ENCODE peak calls at places on chromosomes 7 and 10, in nine cellular contexts. I, Z, Y, F, O, A, T, P and C are unnamed samples. For H3K36me3, the result is how much of the 10 kb centered on the place peaks cover.

GRCh38 chr7:30812676-30813075 is 41.5 kb downstream of the MINDY4 start:
- DNase-seq in O (no peak), A (no peak), I (no peak), F (no peak), Y (no peak), Z (no peak), T (peak), P (no peak), C (no peak)

GRCh38 chr10:60096761-60097513 is 190.6 kb upstream of the CCDC6 start:
- DNase-seq in I (peak), P (no peak), T (no peak), O (no peak), Y (no peak), F (no peak), A (no peak), Z (peak), C (no peak)

GRCh38 chr7:118771672-118772071 is 547.2 kb downstream of the ANKRD7 start:
- DNase-seq in I (no peak), Y (no peak), Z (no peak), P (no peak), T (no peak), F (no peak), O (no peak), A (peak), C (no peak)

GRCh38 chr7:46024263-46024916 is 103.3 kb upstream of the IGFBP3 start:
- DNase-seq in I (no peak), T (no peak), F (no peak), A (no peak), O (no peak), Z (no peak), Y (no peak), P (no peak), C (no peak)

GRCh38 chr7:100894860-100895700 is 608 bp downstream of the ACHE start:
- DNase-seq in Z (no peak), O (no peak), F (peak), T (peak), Y (no peak), I (peak), A (peak), P (peak), C (peak)

GRCh38 chr10:77296534-77297369 is 340.9 kb downstream of the KCNMA1 start:
- DNase-seq in T (no peak), F (no peak), Y (no peak), P (no peak), I (no peak), Z (no peak), A (peak), O (no peak), C (peak)

GRCh38 chr10:20991526-20991925 is 94.4 kb upstream of the NEBL start:
- DNase-seq in T (no peak), Y (no peak), P (no peak), A (no peak), O (no peak), I (no peak), Z (no peak), F (no peak), C (no peak)

GRCh38 chr10:92239600-92240288 is 51.1 kb downstream of the CPEB3 start:
- DNase-seq in F (peak), O (no peak), Y (no peak), Z (peak), A (peak), I (peak), T (peak), P (peak), C (peak)

GRCh38 chr7:143373255-143373794 is 7.8 kb upstream of the ZYX start:
- DNase-seq in T (no peak), P (no peak), O (no peak), Z (no peak), Y (no peak), A (no peak), F (no peak), I (no peak), C (peak)

GRCh38 chr7:92682324-92682723 is 92.1 kb upstream of the FAM133B start:
- DNase-seq in Z (no peak), A (no peak), I (no peak), T (no peak), O (no peak), P (peak), F (no peak), Y (no peak), C (no peak)

GRCh38 chr10:24215193-24215592 is 6.3 kb downstream of the KIAA1217 start:
- DNase-seq in F (no peak), O (no peak), Z (no peak), P (peak), A (no peak), T (peak), I (peak), Y (no peak), C (no peak)

GRCh38 chr7:54705436-54705835 is 53.6 kb downstream of the SEC61G start:
- DNase-seq in Y (no peak), Z (no peak), I (no peak), A (no peak), O (no peak), P (no peak), T (no peak), F (no peak), C (no peak)

GRCh38 chr7:45980181-45980905 is 59.3 kb upstream of the IGFBP3 start:
- DNase-seq in F (no peak), A (no peak), O (no peak), Y (no peak), T (peak), P (no peak), Z (no peak), I (no peak), C (no peak)

GRCh38 chr7:43691611-43692010 is 37.7 kb downstream of the COA1 start:
- DNase-seq in I (no peak), A (no peak), Z (no peak), F (no peak), O (no peak), T (no peak), P (no peak), Y (no peak), C (no peak)

GRCh38 chr7:143493755-143494154 is 16.1 kb downstream of the TAS2R41 start:
- DNase-seq in Z (no peak), A (no peak), P (no peak), O (no peak), Y (no peak), I (no peak), T (no peak), F (no peak), C (no peak)

GRCh38 chr10:46992794-46993552 is 81.7 kb downstream of the PTPN20 start:
- DNase-seq in Z (peak), O (no peak), Y (no peak), A (peak), F (peak), P (peak), T (peak), I (no peak), C (peak)

GRCh38 chr7:116834815-116835533 is 27.4 kb upstream of the CAPZA2 start:
- DNase-seq in I (peak), T (peak), O (no peak), P (peak), Z (no peak), F (no peak), A (no peak), Y (no peak), C (no peak)

GRCh38 chr10:92074126-92074887 is 150.7 kb downstream of the BTAF1 start:
- DNase-seq in T (no peak), P (no peak), Y (no peak), I (no peak), A (no peak), F (no peak), Z (no peak), O (no peak), C (no peak)

GRCh38 chr10:103720328-103720963 is 134.9 kb downstream of the SH3PXD2A start:
- DNase-seq in I (no peak), F (no peak), P (no peak), O (no peak), T (no peak), Z (no peak), Y (no peak), A (no peak), C (peak)

GRCh38 chr7:74020396-74020795 is 7.6 kb upstream of the ELN start:
- DNase-seq in O (no peak), T (no peak), Z (no peak), P (no peak), Y (no peak), I (no peak), F (no peak), A (no peak), C (no peak)

GRCh38 chr10:118870467-118871243 is 115.9 kb upstream of the CACUL1 start:
- DNase-seq in P (no peak), I (no peak), F (no peak), T (no peak), Z (no peak), Y (no peak), O (no peak), A (peak), C (no peak)

GRCh38 chr10:110486680-110487410 is 10.9 kb upstream of the DUSP5 start:
- DNase-seq in F (no peak), Y (no peak), P (no peak), A (no peak), T (no peak), O (no peak), Z (no peak), I (no peak), C (no peak)

GRCh38 chr7:104327963-104328307 is 468 bp upstream of the LHFPL3 start:
- DNase-seq in I (no peak), T (no peak), Z (no peak), F (no peak), A (peak), Y (no peak), O (no peak), P (no peak), C (no peak)

GRCh38 chr10:116472874-116473273 is 45.2 kb downstream of the PNLIPRP3 start:
- DNase-seq in F (no peak), Z (no peak), A (no peak), P (no peak), I (no peak), Y (no peak), O (no peak), T (no peak), C (no peak)

GRCh38 chr7:72098812-72099211 is 313.3 kb downstream of the CALN1 start:
- DNase-seq in Y (no peak), P (no peak), O (no peak), F (peak), Z (no peak), T (no peak), A (no peak), I (no peak), C (no peak)

GRCh38 chr7:89029864-89030263 is 234.3 kb upstream of the TEX47 start:
- DNase-seq in T (no peak), O (no peak), P (no peak), I (no peak), Z (peak), F (no peak), A (no peak), Y (no peak), C (no peak)

GRCh38 chr10:68105820-68106219 is 3.5 kb upstream of the MYPN start:
- DNase-seq in O (no peak), P (no peak), A (no peak), T (no peak), F (no peak), Y (no peak), Z (no peak), I (no peak), C (no peak)

GRCh38 chr7:131015131-131015954 is 281.3 kb upstream of the KLF14 start:
- DNase-seq in P (no peak), Y (no peak), A (no peak), F (no peak), T (no peak), Z (no peak), O (no peak), I (no peak), C (no peak)

GRCh38 chr10:64486149-64486548 is 964.9 kb downstream of the REEP3 start:
- DNase-seq in A (no peak), Z (no peak), F (no peak), I (no peak), Y (no peak), P (no peak), O (no peak), T (no peak), C (no peak)

DNA sequence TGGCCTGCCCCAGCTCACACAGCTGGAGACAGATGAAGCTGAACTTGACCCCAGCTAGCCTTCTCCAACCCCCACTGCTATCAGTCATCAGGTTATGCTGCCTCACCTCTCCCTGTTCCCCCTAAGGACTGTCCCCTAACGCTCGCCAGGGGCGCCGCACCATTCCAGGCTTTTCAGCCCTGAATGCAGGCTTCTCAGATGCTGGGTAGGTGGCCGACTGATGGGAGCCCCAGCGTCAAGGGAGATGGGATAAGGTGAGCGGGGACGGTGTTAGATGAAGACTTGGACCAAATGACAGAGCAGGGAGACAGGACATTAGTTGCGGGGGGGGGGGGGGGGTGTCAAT is 15.8 kb upstream of the OPALIN start:
- DNase-seq in P (no peak), Z (no peak), I (no peak), F (no peak), O (no peak), Y (no peak), A (peak), T (no peak), C (no peak)
- H3K4me3 ChIP-seq in P (no peak), Z (peak), I (peak), F (no peak), O (peak), Y (peak), A (peak), T (peak), C (peak)

GRCh38 chr10:122236690-122237306 is 34.3 kb upstream of the BTBD16 start:
- DNase-seq in I (no peak), Y (no peak), F (no peak), Z (no peak), A (no peak), O (no peak), T (no peak), P (no peak), C (no peak)

GRCh38 chr10:122234416-122234815 is 36.7 kb upstream of the BTBD16 start:
- DNase-seq in T (no peak), A (no peak), I (no peak), O (no peak), P (no peak), Z (no peak), F (no peak), Y (no peak), C (no peak)

GRCh38 chr10:122240401-122240800 is 30.7 kb upstream of the BTBD16 start:
- DNase-seq in I (no peak), Y (no peak), A (no peak), Z (no peak), F (no peak), P (no peak), T (no peak), O (no peak), C (no peak)

GRCh38 chr10:122239578-122240257 is 31.4 kb upstream of the BTBD16 start:
- DNase-seq in F (no peak), O (no peak), Y (no peak), I (no peak), A (peak), P (no peak), Z (no peak), T (no peak), C (no peak)

GRCh38 chr10:122237326-122237725 is 33.8 kb upstream of the BTBD16 start:
- DNase-seq in Z (no peak), O (no peak), F (no peak), A (no peak), P (peak), T (no peak), I (peak), Y (no peak), C (no peak)
- H3K36me3 ChIP-seq in Z (under half), O (under half), F (half or more), A (under half), P (under half), T (under half), I (under half), Y (half or more), C (under half)

GRCh38 chr10:17624996-17625395 is 7.8 kb upstream of the HACD1 start:
- DNase-seq in P (no peak), F (no peak), T (no peak), I (no peak), Y (no peak), A (no peak), O (no peak), Z (no peak), C (no peak)
- H3K4me3 ChIP-seq in P (no peak), F (no peak), T (no peak), I (no peak), Y (no peak), A (no peak), O (no peak), Z (no peak), C (no peak)

DNA sequence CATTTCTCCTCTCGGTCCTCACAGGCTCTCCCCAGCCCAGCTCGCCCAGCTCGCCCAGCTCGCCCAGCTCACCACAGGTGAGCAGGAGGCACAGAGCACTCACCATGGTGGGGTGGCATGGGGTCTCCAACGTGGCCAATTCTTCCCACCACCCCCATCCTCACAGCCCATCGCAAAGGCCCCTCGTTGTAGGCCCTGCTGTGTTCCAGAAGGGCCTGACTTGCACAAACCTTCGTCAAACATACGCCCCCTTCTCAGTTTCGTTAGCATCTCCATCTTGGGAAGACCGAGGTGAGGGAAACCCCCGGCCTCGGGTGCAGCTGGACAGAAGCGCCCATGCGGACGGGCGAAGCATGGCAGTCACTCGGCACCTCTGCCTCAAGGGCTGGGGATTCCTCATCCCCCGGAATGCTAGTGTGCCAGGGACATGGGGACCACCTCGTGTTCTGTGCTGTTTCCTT is 304.6 kb downstream of the TNS3 start:
- DNase-seq in I (no peak), A (no peak), F (no peak), Z (no peak), P (no peak), T (peak), Y (no peak), O (no peak), C (no peak)
- H3K36me3 ChIP-seq in I (under half), A (under half), F (under half), Z (under half), P (under half), T (under half), Y (half or more), O (under half), C (under half)

DNA sequence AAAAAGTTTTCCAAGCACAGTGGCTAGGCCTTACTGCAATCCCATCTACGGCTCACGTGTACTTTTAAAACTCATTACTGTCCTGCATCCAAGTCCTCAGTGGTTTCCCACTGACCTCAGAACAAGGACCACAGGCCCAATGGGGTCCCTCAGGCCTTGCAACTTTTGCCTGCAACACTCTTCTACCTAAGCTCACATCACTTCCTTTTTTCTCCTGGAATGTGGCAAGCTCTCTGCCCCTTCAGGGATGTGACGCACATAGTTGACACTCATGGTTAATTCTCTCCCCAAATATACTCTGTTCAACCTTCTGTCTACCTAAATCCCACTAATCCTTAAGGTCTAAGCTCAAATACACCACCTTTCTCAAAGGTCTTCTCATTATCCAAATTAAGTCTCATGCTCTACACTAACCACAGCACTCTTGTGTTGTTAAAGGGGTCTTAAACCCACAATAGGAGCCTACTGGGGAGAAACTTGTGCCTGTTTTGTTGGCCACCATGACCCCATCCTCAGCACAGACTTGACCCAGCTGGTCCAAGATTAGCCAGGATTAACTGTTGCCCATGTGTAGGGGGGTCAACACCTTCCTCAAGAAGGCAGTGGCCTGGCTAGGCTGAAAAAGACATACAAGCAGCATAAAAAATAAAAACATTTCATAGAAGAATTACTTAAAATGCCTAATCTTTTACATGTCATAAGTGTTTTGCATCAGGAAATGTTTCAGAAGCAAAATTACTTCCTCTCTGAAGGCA is 15.2 kb downstream of the HNRNPF start:
- DNase-seq in T (no peak), A (no peak), I (no peak), O (no peak), Y (no peak), P (no peak), F (no peak), Z (no peak), C (no peak)
- H3K4me3 ChIP-seq in T (no peak), A (peak), I (no peak), O (no peak), Y (no peak), P (no peak), F (no peak), Z (no peak), C (no peak)

GRCh38 chr7:99344061-99344647 is 18.5 kb downstream of the ARPC1A start:
- DNase-seq in A (no peak), T (no peak), O (no peak), P (no peak), Y (no peak), I (no peak), F (no peak), Z (no peak), C (no peak)

GRCh38 chr7:99340659-99341058 is 15.0 kb downstream of the ARPC1A start:
- DNase-seq in P (no peak), A (no peak), O (no peak), Y (no peak), I (no peak), Z (no peak), F (no peak), T (no peak), C (no peak)

GRCh38 chr7:99339595-99339994 is 13.9 kb downstream of the ARPC1A start:
- DNase-seq in T (no peak), O (no peak), Y (no peak), I (no peak), P (no peak), A (no peak), Z (no peak), F (no peak), C (no peak)
- H3K36me3 ChIP-seq in T (under half), O (under half), Y (half or more), I (under half), P (under half), A (under half), Z (under half), F (half or more), C (under half)

GRCh38 chr10:93481931-93482834 is at the start of gene MYOF:
- DNase-seq in A (peak), I (peak), T (peak), O (no peak), P (peak), Z (peak), Y (no peak), F (no peak), C (peak)

GRCh38 chr10:93478873-93479272 is 3.3 kb downstream of the MYOF start:
- DNase-seq in T (no peak), P (no peak), Z (no peak), O (no peak), F (no peak), Y (no peak), I (no peak), A (no peak), C (no peak)

GRCh38 chr10:93485690-93486089 is 3.6 kb upstream of the MYOF start:
- DNase-seq in O (no peak), I (no peak), T (no peak), Y (no peak), F (no peak), A (peak), Z (no peak), P (no peak), C (no peak)

GRCh38 chr10:93476756-93477155 is 5.4 kb downstream of the MYOF start:
- DNase-seq in O (no peak), Z (no peak), Y (no peak), A (no peak), I (no peak), F (no peak), P (no peak), T (no peak), C (no peak)

DNA sequence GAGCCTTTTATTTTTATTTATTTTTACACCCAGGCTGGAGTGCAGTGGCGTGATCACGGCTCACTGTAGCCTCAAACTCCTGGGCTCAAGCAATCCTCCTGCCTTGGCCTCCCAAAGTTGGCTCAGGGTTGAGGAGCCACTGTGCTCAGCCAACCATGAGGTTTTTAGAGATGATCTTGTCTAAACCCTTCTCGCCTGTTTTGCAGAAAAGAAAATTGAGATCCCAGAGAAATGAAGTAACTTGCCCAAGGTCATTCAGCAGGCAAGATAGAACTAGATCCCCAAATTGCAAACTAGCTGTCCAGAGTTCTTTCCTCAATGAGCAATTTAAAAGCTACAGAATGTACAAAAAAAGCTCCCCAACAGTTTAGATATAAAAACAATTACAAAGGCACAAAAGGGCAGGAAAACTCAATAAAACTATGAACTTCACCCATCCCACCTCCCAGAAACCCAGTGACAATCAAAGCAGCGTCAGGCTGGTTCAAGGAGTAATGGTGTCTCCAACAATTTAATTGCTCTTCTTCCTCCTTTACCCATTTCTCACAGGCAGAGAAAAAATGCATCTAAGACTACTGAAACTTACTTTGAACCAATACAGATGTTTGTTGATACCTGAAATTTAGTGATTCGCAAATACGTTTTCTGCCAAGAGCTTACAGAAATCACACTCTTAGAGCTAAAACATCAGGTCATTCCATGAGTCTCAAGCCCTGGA is 762 bp downstream of the MYOF start:
- DNase-seq in F (no peak), P (no peak), T (no peak), Z (no peak), Y (no peak), O (no peak), I (no peak), A (no peak), C (no peak)
- H3K4me3 ChIP-seq in F (peak), P (peak), T (peak), Z (peak), Y (peak), O (peak), I (peak), A (peak), C (peak)